ENCODE peak calls at places on chromosomes 12 and 14, in nine cellular contexts. L is fibroblast of gingiva; B is sciatic nerve; G is HEK293T; Q is brain microvascular endothelial cell; S is NCI-H2171; I is HCT116; H is nucleus accumbens; Z is activated naive CD8-positive, alpha-beta T cell treated with anti-CD3 and anti-CD28 coated beads for 36 hours. T is an unnamed sample.

GRCh38 chr14:29712586-29712985 is 215.1 kb downstream of the PRKD1 start:
- DNase-seq in L (no peak), B (no peak), G (no peak), Q (no peak), S (no peak), I (no peak), H (no peak), Z (no peak), T (no peak)

GRCh38 chr12:110104188-110104969 is 19.8 kb upstream of the IFT81 start:
- DNase-seq in L (peak), B (peak), G (no peak), Q (no peak), S (no peak), I (no peak), H (no peak), Z (no peak), T (no peak)

GRCh38 chr12:121992059-121992879 is 29.4 kb upstream of the BCL7A start:
- DNase-seq in L (peak), B (no peak), G (no peak), Q (peak), S (no peak), I (no peak), H (peak), Z (peak), T (peak)

GRCh38 chr12:20248646-20249045 is 119.7 kb upstream of the PDE3A start:
- DNase-seq in L (no peak), B (no peak), G (no peak), Q (no peak), S (no peak), I (no peak), H (no peak), Z (no peak), T (no peak)

GRCh38 chr14:68787235-68787727 is 5.6 kb downstream of the ZFP36L1 start:
- DNase-seq in L (no peak), B (no peak), G (no peak), Q (no peak), S (no peak), I (no peak), H (no peak), Z (no peak), T (no peak)

GRCh38 chr12:119748512-119748911 is 80.6 kb downstream of the PRKAB1 start:
- DNase-seq in L (no peak), B (no peak), G (no peak), Q (no peak), S (no peak), I (no peak), H (no peak), Z (no peak), T (no peak)

GRCh38 chr14:89638888-89639287 is 221.9 kb upstream of the FOXN3 start:
- DNase-seq in L (no peak), B (no peak), G (no peak), Q (no peak), S (no peak), I (no peak), H (no peak), Z (no peak), T (no peak)

GRCh38 chr14:40581264-40581663 is 1025.4 kb upstream of the LRFN5 start:
- DNase-seq in L (no peak), B (no peak), G (no peak), Q (no peak), S (no peak), I (no peak), H (no peak), Z (no peak), T (no peak)

GRCh38 chr12:42483534-42483857 is 106.0 kb downstream of the PRICKLE1 start:
- DNase-seq in L (no peak), B (peak), G (peak), Q (no peak), S (no peak), I (no peak), H (peak), Z (peak), T (no peak)

GRCh38 chr12:28222081-28222700 is 31.9 kb downstream of the CCDC91 start:
- DNase-seq in L (no peak), B (no peak), G (no peak), Q (peak), S (no peak), I (no peak), H (no peak), Z (peak), T (no peak)

GRCh38 chr12:85923767-85924331 is 49.8 kb downstream of the NTS start:
- DNase-seq in L (peak), B (no peak), G (no peak), Q (no peak), S (no peak), I (peak), H (no peak), Z (no peak), T (peak)

GRCh38 chr12:127556487-127556886 is 710.5 kb upstream of the TMEM132C start:
- DNase-seq in L (no peak), B (no peak), G (no peak), Q (no peak), S (no peak), I (no peak), H (no peak), Z (no peak), T (no peak)

GRCh38 chr12:4203772-4204376 is 69.7 kb upstream of the CCND2 start:
- DNase-seq in L (no peak), B (no peak), G (no peak), Q (no peak), S (no peak), I (no peak), H (no peak), Z (no peak), T (no peak)

GRCh38 chr12:12017135-12017581 is 53.6 kb upstream of the BCL2L14 start:
- DNase-seq in L (no peak), B (no peak), G (no peak), Q (no peak), S (no peak), I (no peak), H (no peak), Z (no peak), T (no peak)

GRCh38 chr14:102164241-102164641 is 24.5 kb downstream of the WDR20 start:
- DNase-seq in L (peak), B (no peak), G (no peak), Q (peak), S (no peak), I (no peak), H (no peak), Z (no peak), T (no peak)

GRCh38 chr14:105071326-105071725 is 6.1 kb upstream of the GPR132 start:
- DNase-seq in L (no peak), B (no peak), G (no peak), Q (no peak), S (no peak), I (no peak), H (no peak), Z (no peak), T (no peak)

GRCh38 chr14:102492523-102492910 is 17.1 kb downstream of the ANKRD9 start:
- DNase-seq in L (no peak), B (no peak), G (no peak), Q (no peak), S (no peak), I (no peak), H (no peak), Z (no peak), T (no peak)

GRCh38 chr12:111068281-111068680 is 147.9 kb upstream of the MYL2 start:
- DNase-seq in L (no peak), B (no peak), G (no peak), Q (no peak), S (peak), I (no peak), H (no peak), Z (peak), T (no peak)

GRCh38 chr14:71948101-71948500 is 15.9 kb downstream of the RGS6 start:
- DNase-seq in L (no peak), B (no peak), G (no peak), Q (no peak), S (no peak), I (no peak), H (no peak), Z (no peak), T (no peak)

GRCh38 chr14:105485720-105486332 is 860 bp upstream of the CRIP1 start:
- DNase-seq in L (no peak), B (no peak), G (peak), Q (no peak), S (no peak), I (no peak), H (no peak), Z (peak), T (no peak)

GRCh38 chr14:77409131-77409533 is 14.2 kb downstream of the NOXRED1 start:
- DNase-seq in L (no peak), B (no peak), G (no peak), Q (no peak), S (no peak), I (peak), H (no peak), Z (no peak), T (no peak)

GRCh38 chr14:70084226-70084625 is 104.5 kb downstream of the SLC8A3 start:
- DNase-seq in L (no peak), B (no peak), G (no peak), Q (no peak), S (no peak), I (no peak), H (no peak), Z (no peak), T (no peak)

T was measured in HS-5.